ENCODE peak calls at places on chromosomes 1 and 21, in four cellular contexts. C is neuronal stem cell, P is H9, R is mesendoderm. Y is an unnamed sample.

GRCh38 chr1:171350579-171350978 is 36.6 kb downstream of the FMO4 start:
- DNase-seq in C (no peak), P (no peak), R (no peak), Y (no peak)

GRCh38 chr1:4071675-4072074 is 171.6 kb upstream of the C1orf174 start:
- DNase-seq in C (no peak), P (no peak), R (no peak), Y (no peak)

GRCh38 chr1:36208978-36209708 is 15.1 kb upstream of the THRAP3 start:
- DNase-seq in C (no peak), P (no peak), R (no peak), Y (no peak)

GRCh38 chr21:45466330-45467220 is 61.6 kb downstream of the COL18A1 start:
- DNase-seq in C (no peak), P (no peak), R (no peak), Y (no peak)

GRCh38 chr1:6491966-6492365 is 499 bp upstream of the PLEKHG5 start:
- DNase-seq in C (no peak), P (no peak), R (no peak), Y (no peak)

GRCh38 chr21:36460866-36461265 is 19.1 kb downstream of the CLDN14 start:
- DNase-seq in C (no peak), P (no peak), R (no peak), Y (no peak)

GRCh38 chr1:199279107-199279506 is 640.3 kb downstream of the PTPRC start:
- DNase-seq in C (no peak), P (no peak), R (no peak), Y (no peak)

GRCh38 chr21:21238882-21239400 is 240.7 kb downstream of the NCAM2 start:
- DNase-seq in C (no peak), P (no peak), R (no peak), Y (no peak)

GRCh38 chr1:39363267-39363666 is 128.2 kb upstream of the BMP8A start:
- DNase-seq in C (no peak), P (no peak), R (no peak), Y (no peak)

GRCh38 chr1:246971322-246971721 is 36.5 kb downstream of the ZNF695 start:
- DNase-seq in C (no peak), P (peak; percentile 73), R (peak; percentile 68), Y (peak; percentile 47)

GRCh38 chr1:21818661-21819060 is 6.6 kb downstream of the LDLRAD2 start:
- DNase-seq in C (peak; percentile 15), P (peak; percentile 84), R (peak; percentile 59), Y (no peak)

GRCh38 chr1:155499263-155499662 is 63.3 kb downstream of the ASH1L start:
- DNase-seq in C (no peak), P (no peak), R (no peak), Y (no peak)

GRCh38 chr1:184595609-184596008 is 159.0 kb downstream of the EDEM3 start:
- DNase-seq in C (no peak), P (no peak), R (no peak), Y (no peak)

GRCh38 chr1:119080586-119080985 is 59.9 kb downstream of the WARS2 start:
- DNase-seq in C (no peak), P (peak; percentile 40), R (peak; percentile 94), Y (peak; percentile 47)

GRCh38 chr1:12305377-12305776 is 75.5 kb downstream of the VPS13D start:
- DNase-seq in C (no peak), P (no peak), R (no peak), Y (peak; percentile 4)

GRCh38 chr21:36355071-36355680 is 30.0 kb upstream of the CHAF1B start:
- DNase-seq in C (no peak), P (no peak), R (no peak), Y (no peak)

GRCh38 chr1:99710994-99711393 is 55.4 kb downstream of the FRRS1 start:
- DNase-seq in C (no peak), P (no peak), R (no peak), Y (no peak)

GRCh38 chr1:248243204-248243603 is 12.0 kb downstream of the OR2M4 start:
- DNase-seq in C (no peak), P (no peak), R (peak; percentile 30), Y (no peak)

GRCh38 chr1:154816937-154817336 is 53.1 kb downstream of the KCNN3 start:
- DNase-seq in C (no peak), P (no peak), R (no peak), Y (no peak)

DNA sequence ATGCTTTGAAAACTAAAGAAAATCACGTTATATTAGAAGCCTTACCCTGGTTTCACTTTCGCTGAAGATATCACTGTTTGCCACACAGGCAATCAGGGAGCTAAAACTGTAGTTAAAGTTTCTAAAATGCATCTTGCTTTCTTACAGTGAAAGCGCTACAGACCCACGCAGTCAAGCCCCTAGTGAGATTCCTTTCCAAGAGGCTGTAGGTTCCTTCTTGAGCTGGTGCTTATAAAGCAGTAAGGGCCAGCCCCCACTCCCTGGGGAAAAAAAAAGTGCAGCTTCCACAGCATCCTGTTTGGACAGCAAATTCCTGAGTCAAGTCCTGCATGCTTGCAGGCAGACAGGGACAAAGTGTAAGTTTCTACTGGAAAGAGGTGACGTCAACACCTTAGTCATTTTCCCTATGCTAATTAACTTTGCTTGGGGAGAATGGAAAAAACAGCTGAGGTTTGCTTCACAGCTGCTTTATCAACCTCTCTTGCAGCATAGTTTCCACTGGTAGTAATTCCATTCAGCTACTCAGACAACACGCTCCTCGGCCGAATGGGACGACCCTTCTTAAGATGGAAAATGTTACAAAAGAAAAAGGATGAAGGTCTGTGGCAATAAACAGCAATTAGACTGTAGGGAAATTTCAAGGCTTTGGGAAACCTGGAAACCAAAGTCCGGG is 14.7 kb upstream of the KCNE1 start:
- DNase-seq in C (peak; percentile 54), P (peak; percentile 64), R (peak; percentile 99), Y (no peak)
- H2AK5ac ChIP-seq in C (no peak overlapping the region), P (no peak overlapping the region), R (no peak overlapping the region), Y (no peak overlapping the region)

GRCh38 chr1:33029209-33029608 is 7.5 kb downstream of the AK2 start:
- DNase-seq in C (no peak), P (no peak), R (no peak), Y (no peak)
- H2AK5ac ChIP-seq in C (no peak overlapping the region), P (no peak overlapping the region), R (no peak overlapping the region), Y (no peak overlapping the region)

GRCh38 chr1:109621402-109622101 is 1.9 kb downstream of the AMPD2 start:
- DNase-seq in C (no peak), P (no peak), R (no peak), Y (no peak)
- H2AK5ac ChIP-seq in C (no peak overlapping the region), P (no peak overlapping the region), R (no peak overlapping the region), Y (no peak overlapping the region)

GRCh38 chr1:202638019-202638887 is 72.0 kb downstream of the SYT2 start:
- DNase-seq in C (no peak), P (no peak), R (peak; percentile 63), Y (no peak)
- H2AK5ac ChIP-seq in C (no peak overlapping the region), P (no peak overlapping the region), R (no peak overlapping the region), Y (no peak overlapping the region)

DNA sequence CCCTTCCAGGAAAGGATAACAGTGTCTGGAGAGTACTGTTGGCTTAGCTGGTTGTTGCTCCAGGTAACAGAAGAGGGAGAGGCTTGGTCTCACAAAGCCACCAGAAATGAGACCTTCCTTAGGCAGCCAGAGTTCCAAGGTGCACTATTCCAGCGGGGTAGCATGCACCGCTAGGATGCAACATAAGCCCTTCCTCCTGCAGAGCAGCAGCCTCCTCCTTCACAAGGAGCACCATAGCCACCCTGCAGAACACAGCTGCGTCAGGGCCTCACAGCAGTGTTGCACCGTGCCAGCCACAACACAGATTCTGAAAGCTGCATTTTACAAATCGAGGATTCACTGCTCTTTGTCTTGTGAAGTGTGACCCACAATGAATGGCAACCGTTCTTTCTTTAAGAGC is 142.0 kb downstream of the CLIC6 start:
- DNase-seq in C (no peak), P (no peak), R (no peak), Y (no peak)
- H2AK5ac ChIP-seq in C (no peak overlapping the region), P (no peak overlapping the region), R (no peak overlapping the region), Y (no peak overlapping the region)

DNA sequence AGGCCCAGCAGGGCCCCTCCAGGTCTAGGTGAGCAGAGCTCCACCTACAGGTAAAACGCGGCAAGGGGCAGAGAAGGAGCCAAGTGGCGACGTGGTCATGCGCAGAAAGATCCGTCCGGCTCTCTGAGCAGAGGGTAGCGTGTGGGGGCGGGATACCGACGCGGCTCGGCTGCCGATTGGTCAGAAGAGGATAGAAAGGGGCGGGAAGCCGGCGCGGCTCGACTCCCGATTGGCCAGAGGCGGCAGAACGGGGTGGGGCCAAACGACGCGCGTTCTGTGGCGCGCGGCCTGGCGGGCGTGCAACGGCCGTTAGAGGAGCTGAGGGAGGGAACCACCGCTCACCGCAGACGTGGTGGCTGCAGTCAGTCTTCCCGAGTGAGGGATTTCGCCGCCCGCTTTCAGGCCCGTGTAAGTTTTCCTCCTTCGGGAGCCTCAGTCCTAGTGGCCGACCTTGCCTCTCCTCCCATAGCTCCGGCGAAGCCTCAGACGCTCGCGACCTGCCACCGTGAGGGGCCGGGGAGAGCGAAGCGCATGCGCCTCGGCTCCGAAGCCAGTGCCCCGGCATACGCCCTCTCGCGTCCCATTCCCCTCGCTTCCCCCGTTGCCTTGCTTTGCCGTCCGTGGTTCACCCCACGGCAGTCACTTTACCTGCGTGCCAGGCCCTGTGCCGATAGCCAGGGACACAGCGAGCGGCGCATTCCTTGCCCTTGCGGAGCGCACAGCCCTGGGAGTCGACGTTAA is at the start of gene CEP85:
- DNase-seq in C (peak; percentile 98), P (peak; percentile 98), R (peak; percentile 99), Y (peak; percentile 98)
- H2AK5ac ChIP-seq in C (no peak within 1 kb of the TSS), P (no peak within 1 kb of the TSS), R (peak within 1 kb of the TSS; percentile 13), Y (peak within 1 kb of the TSS; percentile 4)

GRCh38 chr1:108842525-108843181 is 14.2 kb downstream of the AKNAD1 start:
- DNase-seq in C (no peak), P (no peak), R (peak; percentile 47), Y (no peak)
- H2AK5ac ChIP-seq in C (no peak overlapping the region), P (no peak overlapping the region), R (no peak overlapping the region), Y (no peak overlapping the region)

GRCh38 chr1:77476460-77476859 is 194.6 kb downstream of the AK5 start:
- DNase-seq in C (no peak), P (no peak), R (no peak), Y (no peak)
- H2AK5ac ChIP-seq in C (no peak overlapping the region), P (no peak overlapping the region), R (no peak overlapping the region), Y (no peak overlapping the region)

GRCh38 chr1:9821710-9822109 is 2.1 kb downstream of the CLSTN1 start:
- DNase-seq in C (no peak), P (no peak), R (no peak), Y (no peak)

GRCh38 chr1:9823943-9824701 is at the start of gene CLSTN1:
- DNase-seq in C (peak; percentile 93), P (peak; percentile 92), R (peak; percentile 95), Y (peak; percentile 93)

GRCh38 chr1:9823693-9823942 is 147 bp downstream of the CLSTN1 start:
- DNase-seq in C (no peak), P (no peak), R (no peak), Y (no peak)

GRCh38 chr1:9822490-9822889 is 1.3 kb downstream of the CLSTN1 start:
- DNase-seq in C (no peak), P (no peak), R (no peak), Y (no peak)

GRCh38 chr1:9822897-9823692 is 670 bp downstream of the CLSTN1 start:
- DNase-seq in C (no peak), P (no peak), R (peak; percentile 31), Y (no peak)
- H2AK5ac ChIP-seq in C (peak overlapping the region; percentile 97), P (no peak overlapping the region), R (no peak overlapping the region), Y (no peak overlapping the region)

Y was measured in H1.